ENCODE peak calls at places on chromosomes 3 and 15, in eight cellular contexts. B is uterus, G is transverse colon, J is heart left ventricle, M is HepG2, C is stomach, Z is vagina, X is spleen. F is an unnamed sample. For H3K36me3, the result is how much of the 10 kb centered on the place peaks cover.

GRCh38 chr3:192802957-192803899 is 75.9 kb upstream of the FGF12 start:
- DNase-seq in M (peak), G (no peak), B (no peak), X (no peak), Z (no peak), C (no peak), J (no peak), F (no peak)

GRCh38 chr3:100041328-100041749 is 73.0 kb downstream of the FILIP1L start:
- DNase-seq in X (no peak), J (peak), B (no peak), M (peak), Z (no peak), G (no peak), C (no peak), F (no peak)

GRCh38 chr15:96409231-96410138 is 79.0 kb downstream of the NR2F2 start:
- DNase-seq in X (no peak), C (no peak), J (no peak), M (peak), G (peak), B (no peak), Z (no peak), F (no peak)

GRCh38 chr15:62989366-62990055 is 53.0 kb upstream of the TPM1 start:
- DNase-seq in X (no peak), Z (no peak), J (no peak), G (no peak), M (no peak), B (no peak), C (no peak), F (no peak)

GRCh38 chr3:13850161-13850945 is 29.5 kb downstream of the WNT7A start:
- DNase-seq in J (no peak), X (peak), M (peak), Z (no peak), B (no peak), G (no peak), C (no peak), F (no peak)

GRCh38 chr15:57376695-57377477 is 581 bp downstream of the CGNL1 start:
- DNase-seq in B (peak), J (peak), M (peak), X (no peak), C (no peak), G (no peak), Z (no peak), F (peak)

GRCh38 chr15:38496151-38496550 is 42.2 kb downstream of the FAM98B start:
- DNase-seq in C (no peak), M (no peak), B (no peak), X (no peak), J (no peak), G (no peak), Z (no peak), F (no peak)

GRCh38 chr15:60971719-60972118 is 257.4 kb downstream of the RORA start:
- DNase-seq in J (no peak), B (no peak), C (no peak), M (no peak), X (no peak), G (no peak), Z (no peak), F (no peak)

GRCh38 chr3:46076606-46077005 is 49.3 kb upstream of the XCR1 start:
- DNase-seq in Z (peak), C (no peak), J (no peak), B (no peak), M (no peak), X (no peak), G (no peak), F (no peak)

GRCh38 chr3:13087320-13087985 is 14.2 kb upstream of the IQSEC1 start:
- DNase-seq in B (no peak), G (no peak), X (peak), Z (no peak), C (no peak), J (no peak), M (no peak), F (no peak)

GRCh38 chr3:36540898-36541518 is 160.7 kb downstream of the STAC start:
- DNase-seq in B (no peak), G (no peak), M (peak), X (no peak), C (no peak), Z (no peak), J (no peak), F (no peak)

GRCh38 chr15:88610756-88611231 is 10.3 kb upstream of the AEN start:
- DNase-seq in Z (no peak), C (no peak), J (no peak), B (no peak), M (no peak), G (no peak), X (no peak), F (no peak)

GRCh38 chr15:86076468-86076867 is 3.2 kb upstream of the AGBL1 start:
- DNase-seq in C (no peak), Z (no peak), X (no peak), G (no peak), M (no peak), J (no peak), B (no peak), F (no peak)

GRCh38 chr3:134449277-134449676 is 36.5 kb downstream of the ANAPC13 start:
- DNase-seq in M (peak), Z (no peak), G (peak), J (no peak), B (peak), C (peak), X (no peak), F (no peak)

GRCh38 chr3:100400424-100400781 is 486 bp downstream of the TOMM70 start:
- DNase-seq in C (no peak), G (no peak), B (no peak), Z (no peak), J (peak), M (peak), X (no peak), F (no peak)

GRCh38 chr3:180329847-180330246 is 272.1 kb upstream of the TTC14 start:
- DNase-seq in G (no peak), B (no peak), Z (no peak), X (no peak), M (no peak), J (no peak), C (no peak), F (no peak)

GRCh38 chr3:30596161-30596560 is 10.2 kb upstream of the TGFBR2 start:
- DNase-seq in J (no peak), C (no peak), M (no peak), X (no peak), G (no peak), Z (no peak), B (no peak), F (no peak)

GRCh38 chr15:28125673-28126651 is 26.8 kb upstream of the OCA2 start:
- DNase-seq in X (no peak), B (no peak), G (no peak), J (no peak), C (no peak), M (peak), Z (no peak), F (no peak)

GRCh38 chr3:87367752-87368151 is 91.4 kb upstream of the POU1F1 start:
- DNase-seq in J (no peak), C (no peak), G (no peak), M (no peak), X (no peak), B (no peak), Z (no peak), F (no peak)

GRCh38 chr3:64756587-64756986 is 68.8 kb upstream of the ADAMTS9 start:
- DNase-seq in Z (no peak), X (no peak), J (no peak), G (no peak), C (no peak), M (no peak), B (no peak), F (no peak)

GRCh38 chr15:75928680-75929608 is 25.3 kb downstream of the FBXO22 start:
- DNase-seq in G (peak), M (peak), Z (no peak), C (peak), J (no peak), B (no peak), X (no peak), F (no peak)

GRCh38 chr15:52078197-52078875 is 34.2 kb downstream of the BCL2L10 start:
- DNase-seq in X (no peak), C (no peak), B (no peak), Z (no peak), J (no peak), G (no peak), M (peak), F (no peak)

GRCh38 chr3:4680881-4681300 is 187.7 kb downstream of the ITPR1 start:
- DNase-seq in J (no peak), Z (no peak), B (no peak), G (no peak), M (no peak), X (no peak), C (no peak), F (no peak)

GRCh38 chr15:50049871-50050270 is 69.2 kb downstream of the ATP8B4 start:
- DNase-seq in Z (no peak), G (no peak), J (no peak), M (no peak), X (no peak), C (no peak), B (no peak), F (no peak)

GRCh38 chr15:38961886-38962285 is 397.3 kb upstream of the RASGRP1 start:
- DNase-seq in X (no peak), Z (no peak), B (no peak), M (no peak), C (no peak), J (no peak), G (no peak), F (no peak)

GRCh38 chr15:77897896-77898406 is 179.6 kb downstream of the TBC1D2B start:
- DNase-seq in B (no peak), C (no peak), Z (no peak), M (no peak), X (peak), G (no peak), J (no peak), F (no peak)

GRCh38 chr15:83077487-83078230 is 10.6 kb upstream of the BTBD1 start:
- DNase-seq in X (no peak), J (no peak), G (no peak), M (no peak), C (no peak), B (no peak), Z (no peak), F (no peak)

GRCh38 chr3:110378481-110378880 is 693.1 kb upstream of the NECTIN3 start:
- DNase-seq in B (no peak), J (no peak), M (no peak), C (no peak), X (no peak), Z (no peak), G (no peak), F (no peak)

GRCh38 chr15:48367483-48367882 is 36.3 kb downstream of the DUT start:
- DNase-seq in B (no peak), J (no peak), Z (no peak), M (no peak), X (no peak), G (no peak), C (no peak), F (no peak)

GRCh38 chr3:130975251-130975650 is 51.4 kb downstream of the ASTE1 start:
- DNase-seq in B (no peak), X (no peak), Z (no peak), J (no peak), C (no peak), G (no peak), M (no peak), F (no peak)

GRCh38 chr3:62379206-62379834 is 6.0 kb upstream of the FEZF2 start:
- DNase-seq in X (no peak), M (no peak), B (no peak), Z (no peak), C (no peak), G (no peak), J (no peak), F (no peak)

GRCh38 chr3:101870138-101870537 is 20.8 kb downstream of the NFKBIZ start:
- DNase-seq in M (no peak), G (no peak), Z (no peak), C (no peak), J (no peak), B (no peak), X (no peak), F (no peak)

GRCh38 chr3:195078891-195079440 is 192.0 kb downstream of the XXYLT1 start:
- DNase-seq in M (no peak), X (peak), B (no peak), J (no peak), C (no peak), G (no peak), Z (no peak), F (no peak)

DNA sequence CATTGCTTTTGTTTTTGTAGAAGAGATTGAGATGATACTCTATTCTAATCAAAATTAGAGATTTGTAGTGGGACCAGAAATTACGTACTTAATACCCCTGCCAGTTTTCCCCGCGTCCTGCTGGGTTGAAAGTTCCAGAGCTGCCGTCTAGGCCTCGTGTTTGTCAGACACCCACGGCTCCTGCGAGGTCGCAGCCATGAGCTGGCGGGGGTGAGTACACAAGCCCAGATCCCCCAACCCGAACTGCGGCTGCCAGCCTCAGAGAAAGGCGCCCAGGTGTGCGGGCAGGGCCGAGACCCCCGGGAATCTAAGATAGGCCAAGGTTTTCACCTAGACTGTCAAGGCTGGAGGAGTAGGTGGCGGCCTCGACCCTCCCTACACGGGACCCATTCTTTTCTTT is 26.3 kb downstream of the GPR160 start:
- DNase-seq in Z (no peak), C (no peak), B (no peak), J (no peak), G (no peak), M (no peak), X (peak), F (no peak)
- TF ChIP-seq POLR2A in Z (no peak), C (no peak), B (no peak), J (no peak), G (no peak), M (no peak), X (no peak), F (no peak)

DNA sequence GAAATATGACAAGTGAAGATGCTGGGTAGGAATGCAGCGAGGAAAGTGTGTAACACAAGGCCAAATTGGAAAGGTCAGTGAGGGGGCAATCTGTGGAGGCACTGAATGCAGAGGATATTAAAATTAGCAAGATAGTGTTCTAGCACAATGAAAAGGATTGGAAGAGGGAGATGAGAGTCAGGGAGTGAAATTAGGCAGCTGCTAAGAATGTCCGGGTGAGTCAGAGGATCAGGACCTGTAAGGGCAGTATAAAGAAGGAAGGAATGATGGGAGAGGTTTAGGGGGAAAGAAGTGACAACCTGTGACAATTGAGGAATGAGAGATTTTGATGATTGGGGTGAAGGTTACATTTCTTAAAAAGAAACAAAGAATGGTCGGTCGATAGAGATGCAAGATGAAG is 103.5 kb downstream of the UBE3A start:
- DNase-seq in G (no peak), M (no peak), Z (no peak), B (no peak), J (no peak), X (no peak), C (no peak), F (no peak)
- H3K36me3 ChIP-seq in G (under half), M (under half), Z (under half), B (under half), J (under half), X (under half), C (half or more), F (under half)

GRCh38 chr15:66497502-66498455 is at the start of gene SNAPC5:
- DNase-seq in X (peak), M (peak), G (peak), J (peak), Z (no peak), C (peak), B (peak), F (peak)
- TF ChIP-seq POLR2A in X (no peak), M (peak), G (peak), J (peak), Z (peak), C (peak), B (peak), F (peak)

DNA sequence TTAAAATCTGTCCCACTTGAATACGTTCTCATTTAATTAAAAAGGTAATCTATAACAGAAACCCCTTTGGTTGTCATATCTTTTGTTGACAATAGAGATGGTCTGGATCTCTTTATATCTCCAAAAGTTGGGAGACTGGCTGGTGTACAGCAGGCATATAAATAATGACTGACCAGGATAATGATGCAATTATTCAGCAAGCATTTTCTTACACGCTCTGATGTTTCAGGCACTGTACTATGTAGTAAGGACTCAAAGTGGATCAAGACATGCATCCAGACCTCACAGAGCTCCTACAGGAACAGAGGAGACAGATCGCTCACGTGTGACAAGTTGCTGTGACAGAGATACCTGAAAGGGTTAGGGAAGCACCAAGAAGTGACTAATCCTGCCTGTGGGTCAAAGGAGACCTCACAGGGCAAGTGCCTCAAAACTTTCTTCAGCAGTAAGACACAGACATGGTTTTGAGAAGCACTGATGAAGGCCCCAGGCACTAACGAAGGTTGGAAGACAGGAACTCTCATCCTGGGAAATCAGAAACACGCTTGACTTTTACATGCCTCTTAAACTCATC is 25.7 kb downstream of the VPS39 start:
- DNase-seq in M (no peak), X (no peak), C (no peak), J (no peak), G (no peak), Z (no peak), B (no peak), F (no peak)
- H3K36me3 ChIP-seq in M (half or more), X (under half), C (half or more), J (half or more), G (under half), Z (half or more), B (under half), F (under half)

DNA sequence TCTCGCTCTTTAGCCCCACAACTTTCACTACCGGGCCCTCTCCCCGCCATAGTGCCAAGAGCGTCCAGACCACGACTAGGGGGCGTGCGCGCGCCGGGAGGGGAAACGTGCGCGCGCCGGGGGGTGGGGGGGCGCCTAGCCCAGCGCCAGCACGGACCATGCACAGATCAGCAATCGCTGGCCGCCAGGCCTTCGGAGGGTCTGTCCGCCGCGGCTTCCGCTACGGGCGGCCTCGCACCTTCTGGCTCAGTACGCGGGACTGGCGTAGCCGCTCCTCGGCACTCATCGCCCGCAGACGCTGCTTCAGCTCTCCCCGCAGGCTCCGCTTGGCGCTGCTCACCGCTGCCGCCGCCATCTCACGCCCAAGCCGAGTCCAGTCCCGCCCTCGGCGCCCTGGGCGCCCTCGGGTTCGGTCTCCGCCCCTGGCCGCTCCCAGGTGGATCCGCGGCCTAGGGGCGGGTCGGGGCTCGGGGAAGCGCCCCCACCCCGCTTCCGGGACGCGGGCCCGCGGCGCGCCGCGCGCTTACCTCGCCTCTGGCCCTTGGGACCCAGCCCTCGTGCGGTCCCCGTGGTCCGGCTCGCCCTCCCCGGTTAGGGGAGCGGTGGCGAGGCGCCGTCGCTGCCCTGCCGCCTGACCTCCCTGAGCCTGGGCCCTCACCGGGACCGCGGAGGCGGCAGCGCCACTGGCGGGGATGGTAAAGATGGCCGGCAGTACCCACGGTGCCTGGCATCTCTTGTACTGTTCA is at the start of gene MTHFS:
- DNase-seq in M (peak), C (peak), X (peak), G (peak), B (peak), Z (no peak), J (peak), F (peak)
- TF ChIP-seq POLR2A in M (peak), C (no peak), X (no peak), G (peak), B (peak), Z (peak), J (peak), F (no peak)

GRCh38 chr3:146145642-146146041 is 15.3 kb downstream of the PLOD2 start:
- DNase-seq in M (no peak), G (no peak), B (no peak), X (no peak), Z (no peak), C (no peak), J (no peak), F (no peak)
- H3K36me3 ChIP-seq in M (under half), G (under half), B (under half), X (under half), Z (under half), C (under half), J (under half), F (under half)

GRCh38 chr15:90020041-90020735 is 19.1 kb downstream of the ZNF710 start:
- DNase-seq in Z (no peak), X (peak), M (no peak), C (no peak), J (peak), G (peak), B (no peak), F (no peak)
- TF ChIP-seq POLR2A in Z (no peak), X (no peak), M (no peak), C (no peak), J (no peak), G (no peak), B (no peak), F (no peak)

DNA sequence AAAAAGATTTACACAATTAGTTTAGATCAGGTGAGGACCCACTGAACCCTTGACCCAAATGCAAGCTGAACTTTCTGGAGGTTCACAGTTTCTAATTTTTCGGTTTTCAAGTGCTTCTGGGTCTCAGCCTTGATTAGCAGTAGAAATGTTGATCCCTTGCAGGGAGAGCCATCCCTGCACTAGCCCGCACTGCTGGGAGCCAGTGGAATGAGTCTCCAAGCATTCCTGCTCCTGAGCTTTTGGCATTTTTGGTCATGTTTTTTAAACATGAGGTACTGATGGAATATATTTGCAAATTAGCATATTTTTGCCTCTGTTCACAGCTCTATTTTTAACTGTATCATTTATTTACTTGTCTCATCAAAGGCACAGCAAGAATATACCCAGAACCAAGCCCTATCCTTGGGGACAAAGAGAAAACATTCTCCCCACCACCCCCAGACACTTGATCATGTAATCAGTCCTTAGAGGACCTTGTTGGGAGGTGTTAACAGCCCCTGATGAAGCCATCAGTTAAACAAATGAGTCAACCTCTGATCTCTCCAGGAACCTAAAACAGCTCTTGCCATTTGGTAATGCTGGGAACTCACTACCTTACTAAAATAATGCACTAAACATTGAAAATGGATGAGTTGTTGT is 119.0 kb upstream of the CTDSPL start:
- DNase-seq in Z (no peak), X (no peak), J (no peak), B (no peak), C (no peak), G (no peak), M (no peak), F (no peak)
- H3K36me3 ChIP-seq in Z (under half), X (under half), J (half or more), B (under half), C (under half), G (under half), M (under half), F (under half)

F was measured in ovary.